ENCODE peak calls at places on chromosomes 1 and 21, in seven cellular contexts. E is type B pancreatic cell; M is CD8-positive, alpha-beta T cell; S is C1 segment of cervical spinal cord; I is A549; Z is NCI-H1417; V is activated naive CD4-positive, alpha-beta T cell treated with Interleukin-2 at 50 U/mL for 16 hours. C is an unnamed sample.

GRCh38 chr1:212630159-212630900 is 21.8 kb downstream of the ATF3 start:
- DNase-seq in Z (peak), V (peak), S (peak), I (peak), E (no peak), M (peak), C (peak)

GRCh38 chr1:147478556-147478955 is 62.7 kb upstream of the BCL9 start:
- DNase-seq in I (no peak), S (no peak), E (no peak), M (no peak), Z (no peak), V (no peak), C (no peak)

GRCh38 chr1:9434247-9434646 is 105.0 kb upstream of the SLC25A33 start:
- DNase-seq in V (no peak), Z (no peak), I (no peak), M (no peak), S (no peak), E (no peak), C (no peak)

GRCh38 chr1:203338335-203339036 is 12.4 kb downstream of the FMOD start:
- DNase-seq in I (peak), M (peak), Z (peak), V (peak), S (no peak), E (no peak), C (peak)

GRCh38 chr1:12112711-12113161 is 49.6 kb downstream of the TNFRSF8 start:
- DNase-seq in S (no peak), E (no peak), M (no peak), V (no peak), I (no peak), Z (no peak), C (no peak)

GRCh38 chr1:201602413-201603265 is 63.7 kb downstream of the NAV1 start:
- DNase-seq in S (no peak), M (no peak), Z (no peak), E (no peak), I (peak), V (no peak), C (peak)

GRCh38 chr1:226635456-226635941 is 86.9 kb downstream of the STUM start:
- DNase-seq in S (no peak), Z (no peak), V (peak), I (no peak), E (no peak), M (peak), C (no peak)

GRCh38 chr1:241821363-241821762 is 26.6 kb upstream of the EXO1 start:
- DNase-seq in E (no peak), I (no peak), M (no peak), V (no peak), Z (no peak), S (no peak), C (no peak)

GRCh38 chr21:45074818-45075605 is 632 bp downstream of the ADARB1 start:
- DNase-seq in Z (no peak), S (no peak), M (no peak), I (no peak), V (peak), E (no peak), C (no peak)

GRCh38 chr1:151547119-151547899 is 7.2 kb downstream of the TUFT1 start:
- DNase-seq in Z (no peak), E (no peak), I (peak), V (no peak), S (no peak), M (no peak), C (peak)

GRCh38 chr21:34981793-34982192 is 67.3 kb downstream of the RUNX1 start:
- DNase-seq in V (no peak), E (no peak), Z (no peak), S (no peak), M (no peak), I (no peak), C (no peak)

GRCh38 chr1:92537333-92537884 is 50.7 kb upstream of the GFI1 start:
- DNase-seq in Z (no peak), M (no peak), V (no peak), S (no peak), I (no peak), E (no peak), C (no peak)

GRCh38 chr21:39083377-39084008 is 99.8 kb downstream of the PSMG1 start:
- DNase-seq in I (no peak), S (no peak), E (no peak), V (no peak), Z (no peak), M (no peak), C (no peak)

GRCh38 chr1:25971882-25972180 is 26.0 kb downstream of the PAFAH2 start:
- DNase-seq in M (no peak), V (no peak), S (no peak), E (no peak), I (no peak), Z (no peak), C (no peak)

GRCh38 chr1:54885863-54886723 is 902 bp downstream of the DHCR24 start:
- DNase-seq in M (no peak), V (no peak), E (no peak), I (no peak), Z (peak), S (no peak), C (peak)

GRCh38 chr1:33502726-33503125 is 30.3 kb downstream of the ZSCAN20 start:
- DNase-seq in I (no peak), E (no peak), S (no peak), Z (no peak), V (no peak), M (no peak), C (no peak)

GRCh38 chr1:177069489-177069888 is 95.0 kb downstream of the ASTN1 start:
- DNase-seq in E (no peak), S (no peak), I (no peak), M (no peak), Z (no peak), V (no peak), C (no peak)

GRCh38 chr1:77759090-77760028 is at the start of gene USP33:
- DNase-seq in Z (peak), E (peak), M (peak), I (peak), V (peak), S (peak), C (peak)

C was measured in HTR-8/SVneo.